ENCODE peak calls at places on chromosomes 5 and 9, in eight cellular contexts. U is cardiac fibroblast, G is Caco-2, A is transverse colon, Z is fibroblast of lung, T is GM10248, L is progenitor cell of endocrine pancreas, O is esophagus muscularis mucosa. Q is an unnamed sample.

GRCh38 chr5:55173696-55174101 is 722 bp upstream of the CDC20B start:
- DNase-seq in U (no peak), G (no peak), A (no peak), Z (no peak), T (no peak), L (no peak), O (peak), Q (no peak)

GRCh38 chr5:172469697-172470096 is 15.4 kb upstream of the SH3PXD2B start:
- DNase-seq in U (no peak), G (no peak), A (no peak), Z (no peak), T (no peak), L (no peak), O (no peak), Q (no peak)

GRCh38 chr5:150147580-150148407 is 7.9 kb downstream of the PDGFRB start:
- DNase-seq in U (no peak), G (no peak), A (no peak), Z (no peak), T (no peak), L (no peak), O (no peak), Q (no peak)

GRCh38 chr5:109589983-109590382 is 99.7 kb upstream of the MAN2A1 start:
- DNase-seq in U (peak), G (no peak), A (no peak), Z (no peak), T (no peak), L (no peak), O (no peak), Q (no peak)

GRCh38 chr5:39100851-39101396 is 26.7 kb upstream of the RICTOR start:
- DNase-seq in U (peak), G (no peak), A (no peak), Z (peak), T (no peak), L (no peak), O (no peak), Q (peak)

GRCh38 chr5:43020294-43020711 is 19.8 kb downstream of the ANXA2R start:
- DNase-seq in U (peak), G (peak), A (no peak), Z (no peak), T (no peak), L (no peak), O (no peak), Q (no peak)

GRCh38 chr9:88578486-88579362 is 43.7 kb downstream of the NXNL2 start:
- DNase-seq in U (peak), G (peak), A (peak), Z (peak), T (peak), L (peak), O (peak), Q (peak)

GRCh38 chr5:136036991-136037705 is 8.4 kb downstream of the TGFBI start:
- DNase-seq in U (peak), G (no peak), A (peak), Z (no peak), T (no peak), L (no peak), O (no peak), Q (no peak)

GRCh38 chr5:151923865-151924264 is 786 bp downstream of the GLRA1 start:
- DNase-seq in U (no peak), G (no peak), A (no peak), Z (no peak), T (no peak), L (no peak), O (peak), Q (no peak)

GRCh38 chr9:113633782-113634596 is 170.5 kb downstream of the RGS3 start:
- DNase-seq in U (no peak), G (no peak), A (no peak), Z (no peak), T (no peak), L (no peak), O (no peak), Q (no peak)

GRCh38 chr9:121133104-121133816 is 58.5 kb downstream of the CNTRL start:
- DNase-seq in U (no peak), G (peak), A (peak), Z (no peak), T (no peak), L (peak), O (no peak), Q (no peak)

GRCh38 chr5:132012385-132013005 is 1.0 kb upstream of the ACSL6 start:
- DNase-seq in U (peak), G (peak), A (peak), Z (peak), T (no peak), L (peak), O (no peak), Q (peak)

GRCh38 chr5:76030343-76030742 is 52.8 kb upstream of the SV2C start:
- DNase-seq in U (no peak), G (no peak), A (no peak), Z (no peak), T (no peak), L (no peak), O (no peak), Q (no peak)

GRCh38 chr9:35829084-35829763 is at the start of gene TMEM8B:
- DNase-seq in U (peak), G (peak), A (peak), Z (peak), T (peak), L (peak), O (peak), Q (peak)

GRCh38 chr9:112535364-112535763 is 48.7 kb downstream of the KIAA1958 start:
- DNase-seq in U (peak), G (no peak), A (no peak), Z (peak), T (no peak), L (no peak), O (no peak), Q (peak)

DNA sequence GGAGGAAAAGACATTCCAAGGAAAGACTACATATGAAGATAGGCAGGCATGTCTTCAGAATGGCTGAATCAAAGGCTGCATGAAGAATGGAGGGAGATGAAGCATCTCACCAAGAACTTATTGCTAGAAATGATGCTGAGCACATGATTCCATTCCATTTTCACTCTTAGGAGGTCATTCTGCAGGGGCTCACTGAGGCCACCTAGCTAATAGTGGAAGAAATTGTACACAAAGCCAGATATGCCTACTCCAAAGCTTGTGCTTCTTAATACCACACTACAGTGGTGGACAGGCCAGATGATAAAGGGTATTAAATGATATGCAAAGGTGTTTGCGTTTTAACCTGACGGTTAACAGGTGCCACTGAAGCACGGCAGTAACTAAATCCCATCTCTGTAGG is 14.7 kb downstream of the NDUFA8 start:
- DNase-seq in U (no peak), G (no peak), A (no peak), Z (peak), T (no peak), L (no peak), O (no peak), Q (no peak)
- TF ChIP-seq CTCF in U (peak), G (no peak), A (no peak), Z (no peak), T (peak), L (peak), O (peak), Q (peak)

DNA sequence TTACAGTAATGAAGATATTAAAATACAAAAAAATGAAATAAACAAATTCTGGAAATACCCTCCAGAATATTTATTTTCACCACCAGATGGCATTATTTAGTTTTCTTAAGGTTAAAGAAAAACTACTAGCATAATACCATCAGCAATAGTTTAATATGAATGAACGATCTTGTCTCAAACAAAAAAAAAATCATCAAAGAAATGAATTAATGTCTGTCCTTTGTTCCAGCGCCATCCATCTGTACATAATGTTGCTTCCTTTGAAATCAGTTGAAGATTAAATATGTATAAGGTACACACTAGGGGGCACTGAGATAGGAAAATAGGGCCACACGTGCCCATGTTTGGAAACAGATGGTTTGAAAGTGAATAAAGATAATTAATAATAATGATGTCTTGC is 84.9 kb upstream of the SLCO6A1 start:
- DNase-seq in U (peak), G (no peak), A (no peak), Z (peak), T (no peak), L (no peak), O (no peak), Q (peak)
- TF ChIP-seq CTCF in U (peak), G (peak), A (peak), Z (peak), T (peak), L (peak), O (peak), Q (peak)

DNA sequence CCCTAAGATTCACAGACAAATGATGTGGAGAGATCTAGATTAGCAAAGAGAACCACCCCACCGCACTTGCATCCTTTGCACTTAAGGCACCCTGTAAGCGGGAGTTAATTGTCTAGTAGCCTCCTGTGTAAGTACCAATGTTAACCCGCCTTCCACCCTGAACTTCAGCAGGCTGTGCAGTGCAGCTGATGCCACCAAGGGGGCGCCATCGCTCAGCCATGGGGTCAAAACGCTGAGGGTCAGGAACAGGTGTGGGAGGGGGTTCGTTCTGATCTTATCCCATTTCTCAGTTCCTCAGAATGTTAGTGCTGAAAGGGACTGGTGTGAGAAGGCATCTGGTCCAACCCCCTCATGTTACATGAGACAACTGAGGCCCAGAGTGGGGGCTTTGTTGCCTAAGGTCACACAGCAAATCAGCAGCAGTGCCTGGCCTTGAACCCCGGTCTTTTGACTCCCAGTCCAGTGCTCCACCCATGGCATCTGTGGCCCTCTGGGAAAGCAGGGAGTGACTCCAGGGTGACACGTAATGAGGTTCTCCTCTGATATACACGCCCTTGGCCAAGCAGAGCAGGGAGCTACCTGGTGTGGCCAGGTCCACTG is 57.3 kb downstream of the CYFIP2 start:
- DNase-seq in U (no peak), G (no peak), A (no peak), Z (no peak), T (no peak), L (no peak), O (no peak), Q (no peak)
- TF ChIP-seq CTCF in U (peak), G (peak), A (no peak), Z (no peak), T (peak), L (no peak), O (no peak), Q (peak)

GRCh38 chr5:157564149-157564711 is 11.3 kb downstream of the ADAM19 start:
- DNase-seq in U (no peak), G (no peak), A (no peak), Z (no peak), T (no peak), L (no peak), O (no peak), Q (no peak)
- TF ChIP-seq CTCF in U (no peak), G (no peak), A (no peak), Z (no peak), T (no peak), L (no peak), O (peak), Q (no peak)

GRCh38 chr5:50823568-50823967 is 157.1 kb downstream of the PARP8 start:
- DNase-seq in U (no peak), G (no peak), A (no peak), Z (no peak), T (no peak), L (no peak), O (no peak), Q (no peak)

DNA sequence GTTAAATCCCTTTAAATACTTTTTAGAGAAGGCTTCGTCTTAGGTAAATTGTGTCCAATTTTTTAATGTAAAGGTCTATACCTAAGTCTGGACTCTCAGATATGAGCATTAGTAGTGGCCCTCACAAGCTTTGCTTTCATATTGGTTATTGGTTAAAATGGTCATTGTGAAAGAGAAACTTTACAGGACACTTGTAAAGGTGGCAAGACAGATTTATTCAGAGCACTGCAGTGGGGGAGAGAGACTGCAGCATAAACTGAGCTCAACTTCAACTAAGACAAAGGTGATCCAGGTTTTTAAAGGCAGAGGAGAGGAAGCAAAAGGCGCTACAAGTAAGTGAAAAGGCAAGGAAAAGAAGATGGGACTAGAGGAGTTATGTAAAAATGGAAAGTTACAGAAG is 157.7 kb downstream of the PARP8 start:
- DNase-seq in U (no peak), G (no peak), A (no peak), Z (no peak), T (no peak), L (no peak), O (no peak), Q (no peak)
- TF ChIP-seq CTCF in U (no peak), G (no peak), A (no peak), Z (no peak), T (no peak), L (no peak), O (no peak), Q (no peak)

GRCh38 chr9:15824310-15824709 is 271.5 kb downstream of the CCDC171 start:
- DNase-seq in U (peak), G (no peak), A (no peak), Z (peak), T (no peak), L (no peak), O (no peak), Q (no peak)
- TF ChIP-seq CTCF in U (no peak), G (no peak), A (no peak), Z (peak), T (no peak), L (peak), O (no peak), Q (no peak)

GRCh38 chr5:176180781-176181180 is 57.4 kb upstream of the SIMC1 start:
- DNase-seq in U (no peak), G (no peak), A (no peak), Z (no peak), T (no peak), L (no peak), O (no peak), Q (no peak)
- TF ChIP-seq CTCF in U (no peak), G (no peak), A (no peak), Z (no peak), T (no peak), L (no peak), O (no peak), Q (no peak)

GRCh38 chr9:69542942-69543704 is 129.0 kb downstream of the APBA1 start:
- DNase-seq in U (no peak), G (no peak), A (no peak), Z (no peak), T (no peak), L (no peak), O (no peak), Q (no peak)

GRCh38 chr9:69548676-69549075 is 123.5 kb downstream of the APBA1 start:
- DNase-seq in U (no peak), G (no peak), A (no peak), Z (no peak), T (no peak), L (no peak), O (no peak), Q (no peak)

GRCh38 chr9:69549310-69550202 is 122.6 kb downstream of the APBA1 start:
- DNase-seq in U (peak), G (no peak), A (no peak), Z (peak), T (peak), L (no peak), O (no peak), Q (peak)

GRCh38 chr9:69542048-69542447 is 130.1 kb downstream of the APBA1 start:
- DNase-seq in U (no peak), G (no peak), A (no peak), Z (no peak), T (no peak), L (no peak), O (no peak), Q (no peak)

DNA sequence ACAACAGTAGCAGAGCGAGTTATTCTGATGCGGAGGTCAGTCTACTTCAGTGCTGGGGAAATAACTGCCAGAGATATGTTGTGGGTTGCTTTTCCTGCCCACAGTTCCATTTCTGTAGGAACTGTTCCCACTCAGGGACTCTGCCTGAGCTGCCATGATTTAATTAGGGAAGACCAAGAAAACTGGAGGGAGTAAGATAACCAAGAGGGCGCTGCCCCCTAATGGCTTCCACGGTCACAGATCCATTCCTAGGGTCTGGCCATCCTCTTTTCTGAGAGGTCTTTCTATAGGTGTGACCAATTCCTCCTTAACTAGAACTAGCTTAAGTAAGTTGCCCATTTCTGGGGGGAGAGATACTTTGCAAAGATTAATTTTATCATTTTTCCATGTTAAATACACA is 125.9 kb downstream of the APBA1 start:
- DNase-seq in U (peak), G (no peak), A (peak), Z (peak), T (no peak), L (no peak), O (no peak), Q (no peak)
- TF ChIP-seq CTCF in U (peak), G (no peak), A (no peak), Z (peak), T (no peak), L (no peak), O (peak), Q (peak)

GRCh38 chr5:127030259-127031146 is at the start of gene MARCHF3:
- DNase-seq in U (peak), G (peak), A (peak), Z (peak), T (peak), L (peak), O (peak), Q (peak)
- TF ChIP-seq CTCF in U (peak), G (peak), A (peak), Z (no peak), T (peak), L (no peak), O (peak), Q (peak)